ENCODE peak calls at places on chromosome 2, in six cellular contexts. D is activated T-helper 1 cell treated with anti-CD3 and anti-CD28 coated beads, Interleukin-12 subunit alpha, Interleukin-12 subunit beta, Interleukin-2, Interleukin-4 antibody, amounts not matched to agents 30 ng/mL and 10 ng/mL and 1 ng/mL, durations not matched to agents 14 hours and 24 hours and 36 hours; L is GM19239; R is retina; K is HuH-7.5; C is HEK293T. B is an unnamed sample.

GRCh38 chr2:28209312-28209711 is 183.3 kb upstream of the FOSL2 start:
- DNase-seq in C (no peak), R (no peak), L (no peak), K (no peak), D (no peak), B (no peak)

GRCh38 chr2:8346706-8347430 is 335.0 kb upstream of the ID2 start:
- DNase-seq in D (no peak), L (no peak), R (no peak), K (no peak), C (no peak), B (no peak)

GRCh38 chr2:174888646-174889271 is 116.4 kb downstream of the CHN1 start:
- DNase-seq in L (no peak), K (no peak), D (no peak), R (no peak), C (no peak), B (no peak)

GRCh38 chr2:45168731-45169338 is 159.6 kb upstream of the SIX2 start:
- DNase-seq in D (no peak), K (peak), C (peak), R (peak), L (peak), B (no peak)

GRCh38 chr2:109703076-109703475 is 88.9 kb downstream of the SOWAHC start:
- DNase-seq in C (no peak), K (no peak), D (no peak), R (no peak), L (no peak), B (no peak)

GRCh38 chr2:239971115-239971514 is 54.0 kb downstream of the NDUFA10 start:
- DNase-seq in D (no peak), K (no peak), L (no peak), R (no peak), C (no peak), B (no peak)

GRCh38 chr2:234420406-234420805 is 76.5 kb downstream of the ARL4C start:
- DNase-seq in R (no peak), L (no peak), D (no peak), K (no peak), C (no peak), B (no peak)

GRCh38 chr2:69018629-69019227 is 5.7 kb downstream of the ANTXR1 start:
- DNase-seq in K (no peak), C (no peak), R (no peak), D (no peak), L (no peak), B (no peak)

GRCh38 chr2:128369626-128370467 is 51.2 kb upstream of the HS6ST1 start:
- DNase-seq in R (no peak), C (no peak), L (no peak), D (no peak), K (no peak), B (no peak)

GRCh38 chr2:64876137-64876647 is 113.0 kb upstream of the SLC1A4 start:
- DNase-seq in D (no peak), C (no peak), R (no peak), K (no peak), L (no peak), B (no peak)

GRCh38 chr2:147789720-147790119 is 55.1 kb upstream of the ACVR2A start:
- DNase-seq in L (no peak), R (no peak), K (no peak), C (no peak), D (no peak), B (no peak)

GRCh38 chr2:241312082-241312481 is 3.4 kb downstream of the HDLBP start:
- DNase-seq in R (no peak), D (no peak), L (no peak), C (no peak), K (no peak), B (no peak)

GRCh38 chr2:217430916-217431576 is 571.2 kb upstream of the TNP1 start:
- DNase-seq in C (no peak), K (no peak), D (no peak), R (no peak), L (no peak), B (no peak)